ENCODE peak calls at places on chromosomes 1 and 21, in nine cellular contexts. F, B, A, T, M, E, S, Y and W are unnamed samples.

GRCh38 chr1:228272831-228273571 is 65.2 kb downstream of the OBSCN start:
- DNase-seq in F (no peak), B (no peak), A (no peak), T (no peak), M (no peak), E (peak), S (no peak), Y (peak), W (no peak)

GRCh38 chr1:228513244-228513900 is 26.2 kb downstream of the RNF187 start:
- DNase-seq in F (no peak), B (no peak), A (no peak), T (peak), M (no peak), E (peak), S (no peak), Y (no peak), W (peak)

GRCh38 chr1:14571810-14572767 is 26.4 kb upstream of the KAZN start:
- DNase-seq in F (no peak), B (no peak), A (peak), T (no peak), M (no peak), E (no peak), S (no peak), Y (no peak), W (no peak)

GRCh38 chr1:206050655-206051235 is 2.2 kb upstream of the RHEX start:
- DNase-seq in F (no peak), B (no peak), A (peak), T (peak), M (peak), E (peak), S (peak), Y (no peak), W (no peak)

GRCh38 chr21:33046455-33046854 is 20.7 kb downstream of the OLIG2 start:
- DNase-seq in F (no peak), B (no peak), A (no peak), T (no peak), M (no peak), E (no peak), S (no peak), Y (no peak), W (no peak)

GRCh38 chr1:168717906-168718891 is 10.8 kb downstream of the DPT start:
- DNase-seq in F (no peak), B (no peak), A (no peak), T (no peak), M (no peak), E (no peak), S (no peak), Y (peak), W (no peak)

GRCh38 chr1:205377355-205377754 is 20.6 kb upstream of the KLHDC8A start:
- DNase-seq in F (no peak), B (no peak), A (no peak), T (no peak), M (no peak), E (no peak), S (no peak), Y (no peak), W (no peak)

GRCh38 chr1:109535481-109535880 is 4.2 kb upstream of the GPR61 start:
- DNase-seq in F (no peak), B (no peak), A (no peak), T (no peak), M (no peak), E (no peak), S (no peak), Y (no peak), W (no peak)

GRCh38 chr21:33537212-33537611 is 4.7 kb downstream of the GART start:
- DNase-seq in F (no peak), B (no peak), A (no peak), T (no peak), M (no peak), E (no peak), S (no peak), Y (no peak), W (no peak)

GRCh38 chr21:38434913-38435533 is 63.3 kb downstream of the ERG start:
- DNase-seq in F (peak), B (no peak), A (no peak), T (no peak), M (peak), E (no peak), S (no peak), Y (no peak), W (no peak)

GRCh38 chr21:41766051-41766882 is 585 bp downstream of the RIPK4 start:
- DNase-seq in F (no peak), B (no peak), A (peak), T (no peak), M (no peak), E (peak), S (no peak), Y (no peak), W (no peak)

GRCh38 chr1:234206651-234207284 is 166.5 kb upstream of the COA6 start:
- DNase-seq in F (peak), B (no peak), A (no peak), T (no peak), M (peak), E (no peak), S (no peak), Y (peak), W (no peak)

GRCh38 chr1:25903986-25904385 is 2.2 kb downstream of the STMN1 start:
- DNase-seq in F (no peak), B (no peak), A (no peak), T (no peak), M (no peak), E (no peak), S (no peak), Y (no peak), W (no peak)

GRCh38 chr1:25906644-25907300 is 553 bp upstream of the STMN1 start:
- DNase-seq in F (no peak), B (no peak), A (peak), T (peak), M (no peak), E (no peak), S (no peak), Y (no peak), W (no peak)

GRCh38 chr1:25907473-25908058 is 1.3 kb upstream of the STMN1 start:
- DNase-seq in F (no peak), B (no peak), A (no peak), T (no peak), M (no peak), E (no peak), S (no peak), Y (no peak), W (no peak)

GRCh38 chr1:25905680-25906643 is at the start of gene STMN1:
- DNase-seq in F (peak), B (peak), A (peak), T (peak), M (peak), E (peak), S (peak), Y (peak), W (peak)

GRCh38 chr1:25904942-25905679 is 1.1 kb downstream of the STMN1 start:
- DNase-seq in F (peak), B (peak), A (peak), T (peak), M (peak), E (peak), S (peak), Y (peak), W (peak)
- TF ChIP-seq POLR2A in F (no peak), B (no peak), A (no peak), T (no peak), M (no peak), E (no peak), S (no peak), Y (no peak), W (no peak)

DNA sequence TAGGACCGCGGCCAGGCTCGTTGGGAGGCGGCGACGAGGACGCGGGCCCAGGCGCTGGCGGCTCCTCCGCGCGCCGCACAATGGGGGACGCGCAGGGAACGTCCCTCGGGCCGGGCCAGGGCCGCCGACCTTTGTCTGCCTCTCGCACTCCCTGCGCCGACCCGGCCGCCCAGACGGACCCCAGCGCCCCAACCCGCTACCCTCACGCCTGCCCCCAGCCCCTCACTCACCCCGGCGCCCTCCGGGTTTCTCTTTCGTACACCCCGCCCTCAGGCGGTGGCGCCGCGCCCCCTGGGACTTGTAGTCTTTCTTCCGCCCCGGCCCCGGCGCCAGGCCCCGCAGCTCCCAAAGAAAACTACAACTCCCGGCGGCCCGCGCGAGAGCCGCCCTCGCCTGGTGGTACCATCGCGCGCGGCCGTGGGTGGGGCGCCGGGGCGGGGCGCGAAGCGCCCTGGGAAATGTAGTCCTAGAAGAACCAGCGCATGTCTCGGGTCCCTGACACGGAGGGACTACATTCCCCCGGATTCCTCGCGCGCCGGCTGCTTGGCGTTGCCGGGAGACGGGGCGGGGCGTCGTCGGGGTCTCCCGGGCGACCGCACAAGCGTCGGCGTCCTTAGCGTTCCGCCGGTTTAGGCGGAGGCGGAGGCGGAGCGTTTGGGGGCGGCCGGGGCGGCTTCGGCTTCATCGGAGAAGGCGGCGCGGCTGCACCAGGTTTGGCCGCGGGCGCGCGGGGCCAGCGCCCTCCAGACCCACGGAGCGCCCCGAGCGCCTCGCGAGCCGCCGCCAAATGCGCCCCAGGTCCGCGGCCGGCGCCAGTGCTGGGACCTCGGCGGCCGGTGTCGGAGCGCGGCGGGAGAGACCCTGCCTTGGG is at the start of gene C1orf159:
- DNase-seq in F (peak), B (peak), A (peak), T (peak), M (peak), E (peak), S (peak), Y (peak), W (peak)
- TF ChIP-seq POLR2A in F (no peak), B (peak), A (peak), T (no peak), M (no peak), E (no peak), S (no peak), Y (no peak), W (no peak)

GRCh38 chr1:33342041-33342723 is 21.3 kb upstream of the A3GALT2 start:
- DNase-seq in F (peak), B (peak), A (peak), T (peak), M (peak), E (no peak), S (no peak), Y (peak), W (no peak)
- TF ChIP-seq POLR2A in F (no peak), B (no peak), A (peak), T (no peak), M (no peak), E (no peak), S (no peak), Y (peak), W (no peak)

GRCh38 chr1:208264469-208265126 is 20.4 kb upstream of the PLXNA2 start:
- DNase-seq in F (no peak), B (no peak), A (no peak), T (no peak), M (no peak), E (no peak), S (no peak), Y (no peak), W (no peak)
- TF ChIP-seq POLR2A in F (no peak), B (no peak), A (no peak), T (no peak), M (no peak), E (no peak), S (no peak), Y (no peak), W (no peak)

DNA sequence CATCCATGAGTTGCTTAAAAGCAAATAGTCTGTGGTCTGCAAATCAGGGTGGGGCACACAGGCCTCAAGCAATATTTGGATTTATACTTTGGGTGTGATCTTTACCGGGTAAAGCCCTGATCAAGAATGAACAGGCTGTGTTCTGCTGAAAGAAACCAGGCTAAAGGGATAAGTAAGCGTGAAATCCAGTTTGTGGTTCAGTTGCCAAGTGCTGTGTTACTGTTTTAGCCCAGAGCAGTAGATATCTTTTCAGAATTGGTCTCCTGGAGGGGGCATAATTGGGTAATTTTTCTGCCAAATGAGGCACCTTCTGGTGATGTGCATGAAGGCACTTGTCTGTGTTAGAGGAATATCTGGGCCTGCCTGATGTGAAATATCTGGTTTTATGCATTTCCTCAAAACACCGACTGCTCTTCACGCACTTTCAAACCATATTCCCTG is 21.4 kb downstream of the AIM2 start:
- DNase-seq in F (no peak), B (no peak), A (no peak), T (no peak), M (no peak), E (no peak), S (no peak), Y (no peak), W (no peak)
- TF ChIP-seq POLR2A in F (no peak), B (no peak), A (no peak), T (no peak), M (no peak), E (no peak), S (no peak), Y (no peak), W (no peak)

GRCh38 chr1:90067194-90067593 is 72.3 kb downstream of the ZNF326 start:
- DNase-seq in F (no peak), B (no peak), A (no peak), T (no peak), M (no peak), E (no peak), S (no peak), Y (no peak), W (no peak)
- TF ChIP-seq POLR2A in F (no peak), B (no peak), A (no peak), T (no peak), M (no peak), E (no peak), S (no peak), Y (no peak), W (no peak)

DNA sequence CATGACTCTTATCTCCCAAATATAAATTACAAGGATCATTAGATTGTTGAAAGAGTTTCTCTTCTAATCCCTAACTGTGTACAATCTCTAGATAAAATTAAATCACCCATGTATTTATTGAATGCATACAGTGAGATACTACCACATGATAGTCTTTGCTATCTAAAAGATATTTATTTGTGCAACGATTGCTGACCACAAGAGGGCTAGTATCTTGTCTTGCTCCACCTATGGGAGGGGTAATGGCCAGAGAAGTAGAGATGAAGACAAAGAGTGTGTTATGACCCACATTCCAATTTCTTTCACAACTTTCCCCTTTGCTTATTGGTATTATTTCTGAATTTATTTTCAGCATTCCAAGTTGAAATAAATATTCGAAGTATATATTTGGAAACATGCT is 13.7 kb downstream of the PYHIN1 start:
- DNase-seq in F (no peak), B (no peak), A (no peak), T (no peak), M (no peak), E (no peak), S (no peak), Y (no peak), W (no peak)
- TF ChIP-seq POLR2A in F (no peak), B (no peak), A (no peak), T (no peak), M (no peak), E (no peak), S (no peak), Y (no peak), W (no peak)

GRCh38 chr1:222712253-222713090 is at the start of the genes AIDA and BROX:
- DNase-seq in F (peak), B (peak), A (peak), T (peak), M (peak), E (peak), S (peak), Y (peak), W (peak)
- TF ChIP-seq POLR2A in F (peak), B (peak), A (peak), T (peak), M (peak), E (no peak), S (peak), Y (peak), W (no peak)